ENCODE peak calls at places on chromosomes 3 and 15, in seven cellular contexts. X is lung, Z is stomach, C is coronary artery, T is neuronal stem cell, L is ovary, B is left lung. O is an unnamed sample.

GRCh38 chr3:196541684-196542445 is 26.5 kb downstream of the WDR53 start:
- DNase-seq in L (no peak), T (no peak), X (no peak), Z (no peak), C (no peak), B (no peak), O (no peak)

GRCh38 chr3:113736548-113737089 is 9.4 kb downstream of the NAA50 start:
- DNase-seq in X (no peak), T (peak), L (no peak), B (no peak), Z (no peak), C (no peak), O (no peak)

GRCh38 chr3:71226565-71227281 is 356.8 kb downstream of the FOXP1 start:
- DNase-seq in T (no peak), B (no peak), L (no peak), Z (no peak), C (no peak), X (no peak), O (no peak)

GRCh38 chr15:99692825-99693224 is 40.4 kb downstream of the LYSMD4 start:
- DNase-seq in X (no peak), L (no peak), C (no peak), B (no peak), Z (no peak), T (no peak), O (no peak)

GRCh38 chr3:105353485-105354161 is 13.1 kb upstream of the ALCAM start:
- DNase-seq in B (peak), T (no peak), C (no peak), L (no peak), Z (no peak), X (peak), O (peak)

GRCh38 chr3:65963787-65964707 is 74.7 kb downstream of the MAGI1 start:
- DNase-seq in X (no peak), L (no peak), Z (no peak), C (no peak), T (no peak), B (no peak), O (no peak)

GRCh38 chr15:40115670-40116093 is 7.0 kb upstream of the BMF start:
- DNase-seq in C (no peak), X (peak), T (no peak), B (peak), Z (peak), L (no peak), O (peak)

GRCh38 chr3:194009892-194010533 is 125.9 kb upstream of the HES1 start:
- DNase-seq in X (peak), C (no peak), L (no peak), Z (no peak), T (no peak), B (no peak), O (no peak)

GRCh38 chr15:25178835-25179672 is 224.3 kb downstream of the SNRPN start:
- DNase-seq in L (peak), T (no peak), Z (peak), X (peak), C (no peak), B (peak), O (peak)

GRCh38 chr3:45861043-45861846 is 19.3 kb upstream of the LZTFL1 start:
- DNase-seq in X (no peak), B (no peak), L (no peak), T (no peak), C (no peak), Z (no peak), O (no peak)

GRCh38 chr3:44439499-44440295 is 37.8 kb downstream of the ZNF445 start:
- DNase-seq in C (peak), L (peak), Z (peak), B (no peak), T (no peak), X (peak), O (peak)

GRCh38 chr15:68055224-68055705 is 1.1 kb downstream of the PIAS1 start:
- DNase-seq in Z (no peak), B (no peak), X (no peak), L (no peak), C (no peak), T (no peak), O (peak)

GRCh38 chr3:72663429-72663828 is 184.8 kb downstream of the SHQ1 start:
- DNase-seq in B (no peak), T (no peak), L (no peak), Z (no peak), X (no peak), C (no peak), O (no peak)

GRCh38 chr3:183513046-183513706 is 42.3 kb downstream of the KLHL6 start:
- DNase-seq in C (no peak), T (no peak), L (no peak), X (no peak), B (no peak), Z (no peak), O (no peak)

GRCh38 chr3:10956991-10957390 is 35.6 kb upstream of the SLC6A1 start:
- DNase-seq in B (no peak), C (no peak), L (no peak), X (no peak), T (no peak), Z (no peak), O (peak)

GRCh38 chr3:153601422-153601853 is 439.4 kb downstream of the RAP2B start:
- DNase-seq in Z (no peak), L (no peak), C (no peak), B (no peak), T (no peak), X (no peak), O (no peak)

GRCh38 chr3:89098964-89099585 is 8.3 kb upstream of the EPHA3 start:
- DNase-seq in T (peak), C (no peak), X (peak), B (no peak), L (peak), Z (peak), O (peak)

GRCh38 chr15:101013769-101014223 is 94.6 kb downstream of the LRRK1 start:
- DNase-seq in Z (no peak), X (peak), C (peak), B (no peak), L (no peak), T (no peak), O (peak)

GRCh38 chr15:47384316-47384715 is 333.0 kb upstream of the SEMA6D start:
- DNase-seq in X (no peak), B (peak), C (no peak), L (peak), Z (no peak), T (peak), O (no peak)

GRCh38 chr15:92392462-92392861 is 1.2 kb upstream of the ST8SIA2 start:
- DNase-seq in L (no peak), Z (no peak), X (no peak), T (peak), C (no peak), B (no peak), O (no peak)

GRCh38 chr3:33006081-33006480 is 54.6 kb downstream of the CCR4 start:
- DNase-seq in C (no peak), Z (no peak), T (no peak), B (no peak), X (no peak), L (no peak), O (no peak)

GRCh38 chr3:194556086-194557056 is 69.6 kb upstream of the ATP13A3 start:
- DNase-seq in T (no peak), B (no peak), X (no peak), L (peak), C (no peak), Z (no peak), O (peak)

GRCh38 chr3:19937459-19938362 is 3.7 kb upstream of the EFHB start:
- DNase-seq in B (no peak), X (no peak), L (no peak), T (no peak), C (no peak), Z (no peak), O (no peak)

GRCh38 chr3:160637081-160637480 is 39.9 kb upstream of the ARL14 start:
- DNase-seq in B (no peak), Z (no peak), L (no peak), C (no peak), T (no peak), X (no peak), O (no peak)

GRCh38 chr3:24683511-24684384 is 189.1 kb upstream of the THRB start:
- DNase-seq in Z (no peak), X (no peak), T (peak), L (no peak), B (no peak), C (no peak), O (no peak)

GRCh38 chr3:64392001-64392400 is 166.7 kb upstream of the PRICKLE2 start:
- DNase-seq in X (no peak), C (no peak), T (no peak), B (no peak), L (no peak), Z (no peak), O (no peak)

GRCh38 chr3:13420051-13420816 is at the start of gene NUP210:
- DNase-seq in Z (peak), T (peak), B (peak), C (no peak), X (peak), L (no peak), O (peak)

GRCh38 chr15:81852826-81853225 is 193.0 kb downstream of the MEX3B start:
- DNase-seq in Z (no peak), L (no peak), T (no peak), C (no peak), X (no peak), B (no peak), O (no peak)

GRCh38 chr3:173586176-173586575 is 188.6 kb downstream of the NLGN1 start:
- DNase-seq in B (no peak), T (no peak), X (no peak), Z (no peak), L (no peak), C (no peak), O (no peak)

DNA sequence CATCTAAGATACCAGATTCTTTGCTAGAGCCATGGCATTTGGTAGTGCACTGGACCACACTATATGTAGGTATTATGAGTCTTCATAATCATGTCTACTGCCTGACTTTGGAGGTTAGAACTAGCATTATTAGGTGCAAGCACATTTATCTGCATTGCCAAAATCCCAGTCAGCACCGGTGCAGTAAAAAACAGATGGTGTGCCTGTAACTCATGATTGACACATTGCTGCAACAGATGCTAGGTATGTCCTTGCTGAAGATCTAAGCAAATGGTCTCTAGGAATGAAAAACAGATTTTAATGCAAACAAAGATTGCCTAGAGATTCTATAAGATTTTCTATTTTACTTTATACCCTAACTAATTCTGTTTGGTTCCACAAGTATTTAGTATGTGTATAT is 47.7 kb downstream of the MYO5A start:
- DNase-seq in Z (no peak), X (no peak), T (no peak), L (no peak), C (no peak), B (no peak), O (no peak)
- H3K27ac ChIP-seq in Z (no peak), X (no peak), T (no peak), L (no peak), C (peak), B (no peak), O (no peak)

DNA sequence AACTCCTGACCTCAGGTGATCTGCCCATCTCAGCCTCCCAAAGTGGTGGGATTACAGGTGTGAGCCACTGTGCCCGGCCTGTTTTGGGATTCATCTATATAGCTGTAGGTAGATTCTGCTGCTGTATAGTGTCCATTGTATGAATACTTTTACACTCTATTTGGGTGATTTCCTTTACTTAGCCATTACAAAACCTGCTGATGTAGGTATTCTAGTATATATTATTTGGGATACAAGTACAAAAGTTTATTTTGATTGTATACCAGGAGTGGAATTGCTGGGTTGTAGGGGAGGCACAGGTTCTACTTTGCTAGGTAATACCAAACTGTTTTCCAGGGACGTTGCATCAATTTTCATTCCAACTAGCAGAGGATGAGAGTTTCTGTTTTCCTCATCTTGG is 9.5 kb upstream of the OXSR1 start:
- DNase-seq in B (no peak), T (no peak), X (no peak), L (no peak), Z (no peak), C (no peak), O (no peak)
- H3K27ac ChIP-seq in B (no peak), T (no peak), X (no peak), L (no peak), Z (no peak), C (no peak), O (no peak)

GRCh38 chr15:80776420-80777045 is 2.6 kb upstream of the CEMIP start:
- DNase-seq in X (peak), T (peak), L (peak), C (no peak), Z (peak), B (no peak), O (peak)
- H3K27ac ChIP-seq in X (no peak), T (no peak), L (no peak), C (no peak), Z (no peak), B (peak), O (no peak)

DNA sequence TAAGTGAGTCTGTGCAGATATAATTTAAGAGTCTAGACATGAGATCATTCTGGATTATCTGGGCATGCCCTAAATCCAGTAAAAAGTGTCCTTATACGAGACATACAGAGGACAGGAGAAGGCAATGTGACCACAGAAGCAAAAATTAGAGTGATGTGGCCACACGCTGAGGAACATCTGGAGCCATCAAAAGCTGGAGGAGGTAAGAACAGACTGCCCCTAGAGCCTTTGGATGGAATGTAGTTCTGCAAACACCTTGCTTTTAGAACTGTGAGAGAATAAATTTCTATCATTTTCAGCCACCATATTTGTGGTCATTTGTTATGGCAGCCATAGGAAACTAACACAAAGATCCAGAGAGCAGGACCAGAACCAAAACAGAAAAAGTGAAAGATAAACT is 41.0 kb downstream of the CD200 start:
- DNase-seq in T (no peak), X (no peak), B (no peak), C (no peak), L (no peak), Z (no peak), O (no peak)
- H3K27ac ChIP-seq in T (no peak), X (peak), B (peak), C (peak), L (no peak), Z (no peak), O (no peak)

DNA sequence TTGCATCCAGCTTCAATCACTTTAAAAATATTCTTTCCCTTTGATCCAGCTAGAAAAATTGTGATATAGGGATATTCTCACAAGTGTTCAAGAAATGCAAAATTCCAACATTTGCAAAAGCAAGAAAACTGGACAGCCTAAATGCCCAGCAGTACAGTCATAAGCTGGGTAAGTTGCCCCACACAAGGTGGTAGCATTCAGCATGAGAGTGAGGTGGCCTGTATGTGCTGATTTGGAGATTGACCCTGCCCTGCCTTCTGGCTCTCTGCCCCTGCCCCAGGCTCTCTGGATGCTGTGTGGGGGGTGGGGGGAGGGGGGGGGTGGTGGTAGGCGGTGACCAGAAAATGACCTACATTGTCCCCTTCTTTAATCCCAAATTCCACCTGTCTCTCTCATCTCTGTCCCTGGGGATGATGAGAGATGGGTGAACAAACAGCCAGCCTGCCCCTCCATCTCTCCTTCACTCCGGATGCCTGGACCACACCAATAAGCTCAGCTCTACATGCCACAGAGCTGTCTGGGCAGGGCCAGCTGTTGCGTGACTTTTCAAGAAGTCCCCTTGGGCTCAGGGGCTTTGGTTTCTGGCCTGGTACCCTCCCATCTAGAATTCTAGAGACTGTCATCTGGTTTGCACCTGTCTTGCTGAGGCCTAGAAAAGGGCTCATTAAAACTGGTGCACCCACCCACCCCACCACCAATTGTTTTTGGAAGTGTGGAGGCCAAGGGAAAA is 42.2 kb downstream of the SLC28A1 start:
- DNase-seq in Z (no peak), B (no peak), T (no peak), C (no peak), X (no peak), L (no peak), O (no peak)
- H3K27ac ChIP-seq in Z (no peak), B (no peak), T (no peak), C (peak), X (no peak), L (no peak), O (no peak)

O was measured in testis.